ENCODE peak calls at places on chromosome 7, in nine cellular contexts. C is astrocyte, F is Calu3, L is dermis microvascular lymphatic vessel endothelial cell, I is right cardiac atrium, E is AG08396, P is A549, V is GM10248, K is NCI-H1436. A is an unnamed sample.

GRCh38 chr7:38248069-38248567 is 25.3 kb downstream of the TARP start:
- DNase-seq in P (no peak), K (no peak), L (no peak), C (no peak), F (no peak), V (no peak), I (no peak), E (no peak), A (no peak)

GRCh38 chr7:75888464-75889222 is 9.8 kb downstream of the RHBDD2 start:
- DNase-seq in E (no peak), I (no peak), F (no peak), P (no peak), C (peak), L (no peak), K (no peak), V (no peak), A (no peak)

GRCh38 chr7:13641699-13642098 is 347.8 kb downstream of the ETV1 start:
- DNase-seq in F (no peak), L (no peak), C (peak), V (no peak), P (no peak), I (no peak), K (no peak), E (no peak), A (no peak)

GRCh38 chr7:1316086-1316485 is 83.4 kb downstream of the UNCX start:
- DNase-seq in V (no peak), C (no peak), F (no peak), P (no peak), E (no peak), K (no peak), L (no peak), I (no peak), A (no peak)

GRCh38 chr7:149884016-149884415 is 10.2 kb downstream of the ATP6V0E2 start:
- DNase-seq in K (no peak), F (no peak), I (peak), P (no peak), E (no peak), L (no peak), C (no peak), V (no peak), A (no peak)

GRCh38 chr7:96508371-96508770 is 186.5 kb upstream of the SLC25A13 start:
- DNase-seq in C (no peak), I (no peak), L (peak), K (no peak), V (no peak), E (no peak), F (no peak), P (no peak), A (no peak)

GRCh38 chr7:130910949-130911944 is 177.2 kb upstream of the KLF14 start:
- DNase-seq in L (no peak), C (peak), E (no peak), I (no peak), P (no peak), V (no peak), F (no peak), K (no peak), A (no peak)

GRCh38 chr7:142376356-142376997 is 118.6 kb upstream of the PRSS58 start:
- DNase-seq in E (no peak), V (no peak), P (no peak), I (no peak), K (no peak), C (no peak), F (no peak), L (peak), A (no peak)

GRCh38 chr7:49774459-49775064 is 1.1 kb downstream of the VWC2 start:
- DNase-seq in P (no peak), K (no peak), L (no peak), C (no peak), E (peak), F (no peak), V (no peak), I (no peak), A (peak)

GRCh38 chr7:4207011-4207410 is 475.1 kb upstream of the FOXK1 start:
- DNase-seq in I (no peak), F (no peak), P (no peak), V (no peak), E (no peak), L (no peak), C (no peak), K (no peak), A (no peak)

A was measured in neural progenitor cell.